ENCODE peak calls at places on chromosomes 4 and X, in six cellular contexts. S, X, G, M, D and R are unnamed samples.

GRCh38 chr4:5708171-5708828 is at the start of gene EVC2:
- DNase-seq in S (peak; percentile 56), X (peak; percentile 90), G (peak; percentile 66), M (peak; percentile 96), D (peak; percentile 71), R (peak; percentile 53)

GRCh38 chrX:29555465-29556091 is 659.8 kb upstream of the MAGEB2 start:
- DNase-seq in S (no peak), X (no peak), G (no peak), M (no peak), D (no peak), R (no peak)

GRCh38 chr4:73259552-73260140 is 1.0 kb upstream of the ANKRD17 start:
- DNase-seq in S (peak; percentile 56), X (peak; percentile 50), G (no peak), M (no peak), D (no peak), R (no peak)

GRCh38 chrX:2449135-2449886 is 51.5 kb downstream of the DHRSX start:
- DNase-seq in S (no peak), X (no peak), G (no peak), M (no peak), D (no peak), R (no peak)

GRCh38 chr4:804804-805203 is 21.1 kb downstream of the CPLX1 start:
- DNase-seq in S (no peak), X (peak; percentile 51), G (no peak), M (no peak), D (no peak), R (no peak)

GRCh38 chr4:121252224-121252806 is 88.2 kb upstream of the TNIP3 start:
- DNase-seq in S (peak; percentile 78), X (peak; percentile 67), G (peak; percentile 71), M (peak; percentile 90), D (peak; percentile 70), R (peak; percentile 60)

GRCh38 chr4:20391224-20391623 is 139.5 kb downstream of the SLIT2 start:
- DNase-seq in S (peak; percentile 55), X (no peak), G (peak; percentile 85), M (no peak), D (no peak), R (no peak)

GRCh38 chr4:77174426-77174825 is 17.4 kb downstream of the CCNG2 start:
- DNase-seq in S (peak; percentile 25), X (no peak), G (no peak), M (no peak), D (no peak), R (no peak)

GRCh38 chrX:107736781-107737531 is 38.6 kb downstream of the TSC22D3 start:
- DNase-seq in S (no peak), X (no peak), G (no peak), M (no peak), D (no peak), R (no peak)

GRCh38 chrX:140440891-140441290 is 64.0 kb downstream of the SOX3 start:
- DNase-seq in S (no peak), X (no peak), G (no peak), M (no peak), D (no peak), R (no peak)

GRCh38 chrX:153573999-153574398 is 24.9 kb downstream of the CCNQ start:
- DNase-seq in S (no peak), X (no peak), G (no peak), M (no peak), D (no peak), R (no peak)

GRCh38 chr4:40731792-40732245 is 17.9 kb upstream of the NSUN7 start:
- DNase-seq in S (no peak), X (no peak), G (no peak), M (no peak), D (peak; percentile 54), R (no peak)

GRCh38 chr4:21451032-21451431 is 497.5 kb downstream of the KCNIP4 start:
- DNase-seq in S (peak; percentile 36), X (no peak), G (no peak), M (no peak), D (no peak), R (no peak)

GRCh38 chrX:397575-397974 is 10.9 kb upstream of the PPP2R3B start:
- DNase-seq in S (peak; percentile 79), X (no peak), G (peak; percentile 33), M (no peak), D (no peak), R (peak; percentile 23)

DNA sequence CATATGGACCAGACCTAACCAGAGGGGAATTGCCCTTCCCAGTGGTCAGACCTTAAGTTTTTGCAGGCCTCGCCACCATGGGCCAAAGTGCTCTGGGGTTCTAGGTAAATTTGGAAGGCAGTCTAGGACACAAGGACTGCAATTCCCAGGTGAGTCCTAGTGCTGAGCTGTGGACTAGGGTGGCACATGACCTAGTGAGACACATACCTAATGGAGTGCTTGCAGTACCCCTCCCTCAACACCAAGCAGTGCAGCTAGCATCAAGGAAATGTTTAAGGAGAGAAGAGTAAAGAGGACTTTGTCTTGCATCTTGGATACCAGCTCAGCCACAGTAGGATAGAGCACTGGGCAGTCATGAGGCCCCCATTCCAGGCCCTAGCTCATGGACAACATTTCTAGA is 60.8 kb downstream of the BRCC3 start:
- DNase-seq in S (no peak), X (no peak), G (no peak), M (no peak), D (no peak), R (no peak)
- TF ChIP-seq CTCF in S (no peak), X (no peak), G (no peak), M (no peak), D (no peak), R (no peak)

DNA sequence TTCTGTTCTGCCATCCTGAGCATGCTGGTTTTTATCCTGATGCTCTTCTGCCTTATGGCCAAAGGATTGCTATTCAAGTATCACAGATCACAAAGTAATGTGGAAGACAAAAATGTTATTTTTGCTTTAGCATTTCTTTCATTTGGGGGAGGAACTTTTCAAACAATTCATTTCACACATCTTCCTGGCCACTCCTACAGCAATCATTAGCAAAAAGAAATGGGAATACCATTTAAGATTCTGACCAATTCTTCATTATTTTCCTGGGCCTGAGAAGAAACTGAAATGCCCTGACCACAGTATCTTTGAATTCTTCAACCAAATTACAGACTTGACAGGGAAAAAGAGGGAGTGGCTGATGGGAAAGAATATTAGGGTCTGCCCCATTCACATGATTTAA is 38.0 kb upstream of the GRID2 start:
- DNase-seq in S (no peak), X (no peak), G (no peak), M (no peak), D (no peak), R (no peak)
- H3K4me3 ChIP-seq in S (no peak overlapping the region), X (no peak overlapping the region), G (no peak overlapping the region), M (no peak overlapping the region), D (no peak overlapping the region), R (no peak overlapping the region)

DNA sequence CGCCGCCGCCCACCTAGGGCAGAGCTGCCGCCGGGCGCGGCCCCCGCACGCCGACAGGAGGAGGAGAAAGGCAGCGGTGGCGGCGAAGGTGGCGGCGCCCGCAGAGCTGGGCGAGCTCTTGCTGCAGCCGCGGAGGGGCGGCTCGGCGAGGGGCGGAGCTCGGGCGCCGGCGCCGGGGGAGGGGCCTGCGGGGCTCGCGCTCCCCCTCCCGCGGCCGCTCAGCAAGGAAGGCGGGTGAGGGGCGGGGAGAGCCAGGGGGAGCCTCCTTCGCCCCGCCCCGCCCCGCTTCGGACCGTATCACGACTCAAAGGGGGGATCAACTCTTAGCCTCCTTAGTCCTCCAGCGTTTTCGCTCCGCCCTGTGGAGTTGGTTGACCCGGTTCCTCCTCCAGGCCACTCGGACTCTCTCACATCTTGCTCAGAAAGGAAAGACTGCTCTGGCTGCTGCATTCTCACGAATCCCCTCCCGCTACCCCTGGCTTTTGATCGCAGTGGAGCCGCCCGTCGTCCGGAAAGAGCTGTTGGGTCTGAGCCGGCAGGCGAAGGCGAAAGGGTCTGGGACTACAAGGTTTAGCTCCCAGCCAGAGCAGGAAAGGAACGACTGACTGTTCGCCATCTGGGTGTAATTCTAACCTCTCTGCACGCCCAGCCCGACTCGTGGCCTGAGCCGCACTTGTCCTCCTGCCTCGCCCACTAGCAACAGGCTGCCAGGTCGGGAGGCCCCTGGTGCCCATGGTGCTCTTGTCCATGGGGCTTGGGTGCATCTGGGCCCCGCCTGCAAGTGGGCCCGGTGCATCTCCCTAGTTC is at the start of gene ATP8A1:
- DNase-seq in S (peak; percentile 72), X (peak; percentile 91), G (peak; percentile 73), M (peak; percentile 98), D (peak; percentile 92), R (peak; percentile 88)
- TF ChIP-seq CTCF in S (no peak), X (no peak), G (peak; percentile 27), M (no peak), D (peak; percentile 12), R (no peak)

DNA sequence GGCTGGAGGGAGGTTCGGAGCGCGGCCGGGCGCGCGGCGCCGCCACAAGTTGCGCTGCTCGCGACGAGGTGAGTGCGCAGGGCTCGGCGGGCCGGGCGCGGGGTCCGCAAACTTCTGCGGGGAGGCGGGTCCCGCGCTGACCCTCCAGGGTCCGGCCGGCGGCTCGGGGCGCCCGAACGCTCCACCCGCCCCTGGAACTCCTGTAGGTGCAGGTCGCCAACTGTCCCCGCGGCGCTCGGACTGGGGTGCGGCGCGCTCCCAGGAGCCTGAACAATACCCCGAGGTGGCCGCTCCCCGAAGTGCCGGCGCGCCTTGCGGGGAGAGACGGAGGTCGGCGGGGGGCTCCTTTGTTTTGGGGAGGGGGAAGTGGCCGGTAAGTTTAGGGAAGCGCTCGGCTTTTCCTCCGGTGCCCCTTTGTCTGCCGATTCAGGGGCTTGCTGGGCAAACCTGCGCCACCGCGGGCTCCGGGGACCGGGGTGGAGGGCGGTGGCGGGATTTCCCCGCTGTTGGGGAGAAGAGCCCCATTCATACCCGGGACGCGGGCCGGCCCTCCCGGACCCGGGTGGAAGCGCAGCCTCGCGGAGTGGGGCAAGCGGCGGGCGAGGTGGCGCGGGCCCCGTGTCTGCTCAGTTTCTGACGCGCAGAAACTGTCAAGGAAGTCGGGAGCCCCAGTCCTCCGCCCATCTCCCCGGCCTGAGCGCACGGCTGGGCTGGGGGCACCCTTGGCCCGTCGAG is 689 bp downstream of the TBL1X start:
- DNase-seq in S (peak; percentile 11), X (no peak), G (no peak), M (no peak), D (no peak), R (no peak)
- H3K4me3 ChIP-seq in S (peak overlapping the region; percentile 66), X (peak overlapping the region; percentile 67), G (peak overlapping the region; percentile 68), M (peak overlapping the region; percentile 48), D (peak overlapping the region; percentile 83), R (peak overlapping the region; percentile 57)

DNA sequence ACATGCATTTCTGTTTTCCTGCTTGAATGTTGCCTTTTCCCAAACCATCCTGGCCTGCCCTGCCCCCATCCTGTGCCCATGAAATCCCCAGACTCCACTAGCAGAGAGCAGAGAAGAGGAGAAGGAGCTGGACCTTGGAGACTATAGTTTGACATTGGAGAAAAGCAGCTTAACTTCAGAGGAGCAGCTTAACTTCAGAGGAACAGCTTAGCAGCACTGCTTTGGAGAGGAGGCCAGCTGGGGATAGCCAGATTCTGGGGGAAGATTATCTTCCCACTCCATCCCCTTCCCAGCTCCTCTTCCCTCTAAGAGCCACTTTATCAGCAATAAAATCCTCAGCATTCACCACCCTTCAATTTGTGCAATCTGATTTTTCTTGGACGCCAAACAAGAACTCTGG is 443.0 kb downstream of the PCDH10 start:
- DNase-seq in S (no peak), X (no peak), G (no peak), M (no peak), D (no peak), R (no peak)
- TF ChIP-seq CTCF in S (no peak), X (no peak), G (no peak), M (no peak), D (no peak), R (no peak)